ENCODE peak calls at places on chromosomes 1 and 21, in ten cellular contexts. Z, B, S, N, H, F, X, J, I and A are unnamed samples.

GRCh38 chr21:41578708-41579107 is 70.8 kb upstream of the TMPRSS2 start:
- DNase-seq in Z (no peak), B (no peak), S (no peak), N (no peak), H (peak; percentile 48), F (no peak), X (peak; percentile 50), J (no peak), I (no peak), A (no peak)

GRCh38 chr1:38084700-38085099 is 38.1 kb upstream of the POU3F1 start:
- DNase-seq in Z (no peak), B (no peak), S (peak; percentile 55), N (no peak), H (no peak), F (no peak), X (no peak), J (peak; percentile 17), I (no peak), A (no peak)

GRCh38 chr1:200862713-200863415 is 9.9 kb upstream of the GPR25 start:
- DNase-seq in Z (no peak), B (no peak), S (no peak), N (peak; percentile 59), H (no peak), F (no peak), X (no peak), J (no peak), I (no peak), A (no peak)

GRCh38 chr1:247111636-247112478 is 7.7 kb upstream of the ZNF669 start:
- DNase-seq in Z (peak; percentile 54), B (peak; percentile 58), S (peak; percentile 81), N (no peak), H (peak; percentile 67), F (peak; percentile 10), X (peak; percentile 69), J (no peak), I (peak; percentile 12), A (peak; percentile 50)

GRCh38 chr1:222654849-222655248 is 37.0 kb downstream of the MIA3 start:
- DNase-seq in Z (no peak), B (no peak), S (no peak), N (peak; percentile 89), H (peak; percentile 83), F (no peak), X (peak; percentile 47), J (no peak), I (no peak), A (no peak)

GRCh38 chr1:153946622-153947246 is at the start of gene DENND4B:
- DNase-seq in Z (peak; percentile 91), B (peak; percentile 77), S (peak; percentile 85), N (peak; percentile 92), H (peak; percentile 91), F (peak; percentile 54), X (peak; percentile 83), J (peak; percentile 70), I (peak; percentile 95), A (peak; percentile 78)

GRCh38 chr1:186557147-186557777 is 96.3 kb upstream of the PDC start:
- DNase-seq in Z (no peak), B (no peak), S (no peak), N (no peak), H (no peak), F (no peak), X (no peak), J (no peak), I (no peak), A (no peak)

GRCh38 chr21:21238882-21239400 is 240.7 kb downstream of the NCAM2 start:
- DNase-seq in Z (no peak), B (no peak), S (no peak), N (no peak), H (no peak), F (no peak), X (no peak), J (no peak), I (no peak), A (no peak)

DNA sequence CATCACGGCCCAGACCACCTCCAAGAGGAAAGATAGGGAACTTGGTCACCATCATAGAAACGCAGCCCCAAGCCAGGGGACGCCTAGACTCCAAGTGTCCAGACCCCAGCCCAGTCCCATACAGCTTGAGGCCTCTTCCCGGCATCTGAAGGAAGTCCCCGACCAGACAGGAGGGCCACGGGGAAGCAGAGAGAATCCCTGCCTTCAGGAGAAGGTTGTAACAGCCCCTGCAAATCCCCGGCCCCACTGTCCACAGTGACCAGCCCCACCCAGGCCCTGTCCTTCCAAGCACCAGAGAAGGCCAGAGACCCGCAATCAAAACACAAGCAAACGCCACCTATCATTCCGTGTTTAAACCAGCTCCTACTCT is 1.7 kb downstream of the SLC19A1 start:
- DNase-seq in Z (peak; percentile 5), B (no peak), S (peak; percentile 13), N (no peak), H (peak; percentile 39), F (no peak), X (peak; percentile 6), J (peak; percentile 8), I (no peak), A (no peak)
- TF ChIP-seq CTCF in Z (no peak), B (no peak), S (no peak), N (no peak), H (no peak), F (no peak), X (no peak), J (no peak), I (no peak), A (no peak)

GRCh38 chr1:179923044-179923443 is 31.6 kb upstream of the CEP350 start:
- DNase-seq in Z (no peak), B (no peak), S (no peak), N (no peak), H (no peak), F (no peak), X (no peak), J (no peak), I (no peak), A (no peak)

GRCh38 chr1:179924268-179924667 is 30.3 kb upstream of the CEP350 start:
- DNase-seq in Z (no peak), B (no peak), S (no peak), N (peak; percentile 10), H (no peak), F (no peak), X (no peak), J (no peak), I (no peak), A (no peak)

GRCh38 chr1:179921472-179921871 is 33.1 kb upstream of the CEP350 start:
- DNase-seq in Z (no peak), B (no peak), S (no peak), N (no peak), H (no peak), F (no peak), X (no peak), J (no peak), I (no peak), A (no peak)

GRCh38 chr1:179925302-179925701 is 29.3 kb upstream of the CEP350 start:
- DNase-seq in Z (no peak), B (no peak), S (no peak), N (no peak), H (no peak), F (no peak), X (no peak), J (no peak), I (no peak), A (no peak)

DNA sequence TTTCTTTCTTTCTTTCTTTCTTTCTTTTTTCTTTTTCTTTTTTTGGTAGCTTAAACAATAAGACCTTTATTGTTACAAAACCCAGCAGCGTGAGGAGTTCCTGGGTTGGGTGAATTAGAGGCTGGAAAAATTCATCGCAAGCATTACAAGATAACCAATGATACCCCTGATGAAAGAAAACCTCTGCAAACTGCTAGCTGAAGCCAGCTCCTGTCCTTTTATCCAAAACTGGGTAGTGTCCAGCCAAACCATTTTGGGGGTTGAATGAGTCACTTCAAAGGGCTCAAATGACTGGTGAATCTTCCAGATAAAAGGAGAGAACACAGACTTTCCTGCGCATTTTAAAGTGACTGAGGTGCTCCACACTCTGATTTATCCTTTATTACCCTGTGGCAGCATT is 32.6 kb upstream of the CEP350 start:
- DNase-seq in Z (no peak), B (no peak), S (no peak), N (no peak), H (no peak), F (no peak), X (no peak), J (no peak), I (no peak), A (no peak)
- TF ChIP-seq CTCF in Z (no peak), B (no peak), S (no peak), N (no peak), H (no peak), F (no peak), X (no peak), J (no peak), I (no peak), A (no peak)

DNA sequence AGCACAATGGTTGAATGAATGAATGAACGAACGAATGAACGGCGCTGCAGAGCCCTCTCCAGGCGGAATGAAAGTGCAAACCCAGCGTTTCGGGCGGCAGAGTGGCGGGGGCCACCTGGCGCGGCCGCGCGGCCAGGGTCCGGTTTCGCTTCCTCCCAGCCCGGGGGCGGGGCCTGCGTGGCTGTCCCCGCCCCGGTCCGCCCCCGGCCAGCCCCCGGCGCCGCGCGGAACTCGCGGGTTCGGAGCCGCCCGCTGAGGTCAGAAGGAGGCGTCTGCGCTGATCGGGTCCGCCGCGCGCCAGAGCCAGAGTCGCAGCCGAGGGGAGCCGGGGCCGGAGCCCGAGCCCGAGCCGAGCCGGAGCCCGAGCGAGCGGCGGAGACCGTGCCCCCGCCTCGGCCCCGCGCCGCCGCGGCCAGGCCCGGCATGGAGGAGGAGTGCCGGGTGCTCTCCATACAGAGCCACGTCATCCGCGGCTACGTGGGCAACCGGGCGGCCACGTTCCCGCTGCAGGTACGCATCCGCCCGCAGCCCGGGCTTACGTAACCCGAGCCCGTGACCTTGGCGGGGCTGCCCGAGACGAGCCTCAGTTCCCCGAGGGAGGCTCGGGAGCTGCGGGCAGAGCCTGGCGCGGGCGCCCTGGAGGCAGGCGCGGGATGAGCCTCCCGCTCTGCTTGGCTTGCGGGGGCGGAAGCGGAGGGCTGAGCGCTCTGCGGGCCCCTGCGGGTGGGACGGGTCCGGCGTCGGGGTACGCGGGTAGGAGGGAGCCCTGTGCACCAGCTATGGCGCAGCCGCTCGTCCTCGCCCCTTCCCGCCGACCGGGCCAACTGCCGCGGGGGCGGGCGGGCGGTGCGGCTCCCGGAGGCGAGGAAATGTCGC is at the start of gene PDXK:
- DNase-seq in Z (peak; percentile 82), B (peak; percentile 78), S (peak; percentile 88), N (peak; percentile 94), H (peak; percentile 94), F (peak; percentile 67), X (peak; percentile 89), J (peak; percentile 76), I (peak; percentile 79), A (peak; percentile 73)
- TF ChIP-seq CTCF in Z (no peak), B (peak; percentile 12), S (no peak), N (peak; percentile 6), H (no peak), F (peak; percentile 29), X (no peak), J (peak; percentile 39), I (peak; percentile 16), A (no peak)

GRCh38 chr1:219173758-219174671 is at the start of gene LYPLAL1:
- DNase-seq in Z (peak; percentile 83), B (peak; percentile 84), S (peak; percentile 90), N (peak; percentile 96), H (peak; percentile 95), F (peak; percentile 79), X (peak; percentile 90), J (peak; percentile 84), I (peak; percentile 97), A (peak; percentile 78)
- TF ChIP-seq CTCF in Z (no peak), B (peak; percentile 21), S (no peak), N (peak; percentile 14), H (no peak), F (peak; percentile 47), X (peak; percentile 8), J (peak; percentile 47), I (no peak), A (peak; percentile 38)